ENCODE peak calls at places on chromosomes 2 and 18, in eight cellular contexts. M is coronary artery, H is fibroblast of the aortic adventitia, Q is caudate nucleus, N is KBM-7, S is nephron progenitor cell, R is psoas muscle, L is mesothelial cell of epicardium. W is an unnamed sample.

GRCh38 chr2:237429761-237430160 is 15.8 kb upstream of the COL6A3 start:
- DNase-seq in M (no peak), H (no peak), Q (no peak), N (no peak), S (no peak), R (no peak), L (no peak), W (no peak)

GRCh38 chr2:206713770-206714169 is 4.4 kb downstream of the DYTN start:
- DNase-seq in M (no peak), H (peak), Q (no peak), N (no peak), S (no peak), R (no peak), L (no peak), W (no peak)

GRCh38 chr2:217691920-217692666 is 310.7 kb downstream of the TNS1 start:
- DNase-seq in M (peak), H (peak), Q (no peak), N (no peak), S (no peak), R (peak), L (no peak), W (peak)

GRCh38 chr18:44507729-44508325 is 172.9 kb upstream of the SETBP1 start:
- DNase-seq in M (no peak), H (no peak), Q (peak), N (peak), S (no peak), R (peak), L (no peak), W (no peak)

GRCh38 chr2:215332876-215333600 is 21.2 kb downstream of the ATIC start:
- DNase-seq in M (no peak), H (no peak), Q (no peak), N (peak), S (no peak), R (no peak), L (no peak), W (no peak)

GRCh38 chr2:198499539-198499938 is 695.1 kb downstream of the PLCL1 start:
- DNase-seq in M (no peak), H (peak), Q (no peak), N (peak), S (peak), R (peak), L (no peak), W (peak)

GRCh38 chr2:223313101-223313500 is 261.1 kb downstream of the KCNE4 start:
- DNase-seq in M (no peak), H (no peak), Q (no peak), N (no peak), S (no peak), R (no peak), L (no peak), W (no peak)

GRCh38 chr2:146457221-146457620 is 1387.6 kb upstream of the ACVR2A start:
- DNase-seq in M (no peak), H (no peak), Q (no peak), N (no peak), S (no peak), R (no peak), L (no peak), W (no peak)

GRCh38 chr18:44696892-44697291 is 16.2 kb downstream of the SETBP1 start:
- DNase-seq in M (no peak), H (no peak), Q (no peak), N (no peak), S (no peak), R (peak), L (no peak), W (no peak)

GRCh38 chr2:197515277-197515797 is 529 bp upstream of the MOB4 start:
- DNase-seq in M (no peak), H (no peak), Q (no peak), N (peak), S (peak), R (no peak), L (no peak), W (no peak)

GRCh38 chr2:131143803-131144202 is 38.7 kb downstream of the PLEKHB2 start:
- DNase-seq in M (no peak), H (no peak), Q (no peak), N (no peak), S (no peak), R (no peak), L (no peak), W (peak)

GRCh38 chr2:45288532-45288931 is 279.3 kb upstream of the SIX2 start:
- DNase-seq in M (no peak), H (no peak), Q (no peak), N (no peak), S (no peak), R (no peak), L (no peak), W (peak)

GRCh38 chr18:21389283-21389682 is 147.3 kb downstream of the GREB1L start:
- DNase-seq in M (no peak), H (no peak), Q (no peak), N (no peak), S (no peak), R (no peak), L (no peak), W (no peak)

GRCh38 chr2:28348149-28348567 is 44.5 kb upstream of the FOSL2 start:
- DNase-seq in M (no peak), H (no peak), Q (no peak), N (no peak), S (no peak), R (peak), L (no peak), W (no peak)

GRCh38 chr2:3168230-3168891 is 209.3 kb downstream of the EIPR1 start:
- DNase-seq in M (no peak), H (peak), Q (no peak), N (no peak), S (peak), R (no peak), L (no peak), W (peak)

GRCh38 chr2:45845058-45845457 is 193.6 kb downstream of the PRKCE start:
- DNase-seq in M (no peak), H (no peak), Q (no peak), N (no peak), S (no peak), R (no peak), L (no peak), W (no peak)

GRCh38 chr2:210955591-210955990 is 399.2 kb downstream of the CPS1 start:
- DNase-seq in M (no peak), H (peak), Q (no peak), N (no peak), S (no peak), R (no peak), L (no peak), W (peak)

GRCh38 chr2:24435391-24436316 is 55.4 kb upstream of the NCOA1 start:
- DNase-seq in M (no peak), H (peak), Q (peak), N (no peak), S (no peak), R (peak), L (peak), W (peak)

GRCh38 chr2:85541262-85541661 is 2.3 kb downstream of the MAT2A start:
- DNase-seq in M (no peak), H (no peak), Q (no peak), N (no peak), S (no peak), R (no peak), L (no peak), W (no peak)

GRCh38 chr2:85390941-85391669 is 19.1 kb downstream of the CAPG start:
- DNase-seq in M (peak), H (peak), Q (peak), N (peak), S (peak), R (peak), L (no peak), W (peak)

GRCh38 chr18:50287028-50287440 is 458 bp downstream of the CXXC1 start:
- DNase-seq in M (no peak), H (no peak), Q (no peak), N (no peak), S (no peak), R (peak), L (no peak), W (peak)

GRCh38 chr2:64276417-64277095 is 132.3 kb upstream of the PELI1 start:
- DNase-seq in M (no peak), H (peak), Q (no peak), N (no peak), S (no peak), R (no peak), L (no peak), W (peak)

GRCh38 chr2:135258193-135258592 is 206.1 kb downstream of the RAB3GAP1 start:
- DNase-seq in M (no peak), H (no peak), Q (no peak), N (no peak), S (no peak), R (no peak), L (no peak), W (no peak)

GRCh38 chr2:157359628-157360027 is 34.0 kb upstream of the ERMN start:
- DNase-seq in M (no peak), H (no peak), Q (no peak), N (no peak), S (no peak), R (no peak), L (no peak), W (no peak)

GRCh38 chr2:17910971-17911370 is 32.5 kb downstream of the KCNS3 start:
- DNase-seq in M (no peak), H (no peak), Q (no peak), N (no peak), S (no peak), R (no peak), L (no peak), W (no peak)

GRCh38 chr2:101007415-101008345 is 5.6 kb downstream of the RPL31 start:
- DNase-seq in M (no peak), H (no peak), Q (peak), N (peak), S (no peak), R (no peak), L (no peak), W (no peak)

GRCh38 chr2:117820444-117820843 is 6.0 kb downstream of the DDX18 start:
- DNase-seq in M (no peak), H (no peak), Q (no peak), N (no peak), S (no peak), R (no peak), L (no peak), W (no peak)

GRCh38 chr18:48405108-48405507 is 4.1 kb downstream of the ZBTB7C start:
- DNase-seq in M (no peak), H (peak), Q (no peak), N (no peak), S (no peak), R (no peak), L (no peak), W (peak)

GRCh38 chr2:85924522-85924921 is 35.7 kb upstream of the ST3GAL5 start:
- DNase-seq in M (no peak), H (peak), Q (peak), N (no peak), S (no peak), R (peak), L (no peak), W (peak)

GRCh38 chr2:8406271-8406670 is 275.6 kb upstream of the ID2 start:
- DNase-seq in M (no peak), H (no peak), Q (no peak), N (no peak), S (no peak), R (no peak), L (no peak), W (no peak)

GRCh38 chr2:79235135-79235534 is 75.6 kb upstream of the REG3A start:
- DNase-seq in M (no peak), H (no peak), Q (no peak), N (peak), S (no peak), R (no peak), L (no peak), W (no peak)

GRCh38 chr18:23967321-23968089 is 47.0 kb upstream of the TTC39C start:
- DNase-seq in M (no peak), H (no peak), Q (no peak), N (peak), S (no peak), R (no peak), L (no peak), W (no peak)

GRCh38 chr2:74415762-74416395 is 5.5 kb downstream of the C2orf81 start:
- DNase-seq in M (no peak), H (no peak), Q (no peak), N (no peak), S (no peak), R (no peak), L (no peak), W (no peak)

GRCh38 chr2:174280596-174280995 is 32.3 kb upstream of the OLA1 start:
- DNase-seq in M (no peak), H (no peak), Q (no peak), N (no peak), S (no peak), R (no peak), L (no peak), W (no peak)

W was measured in GM03348.